ENCODE peak calls at places on chromosomes 4 and X, in four cellular contexts. D, L, G and B are unnamed samples.

GRCh38 chr4:133565379-133565778 is 416.3 kb downstream of the PCDH10 start:
- DNase-seq in D (no peak), L (no peak), G (no peak), B (no peak)

GRCh38 chr4:138639018-138639876 is 376.3 kb upstream of the NOCT start:
- DNase-seq in D (no peak), L (no peak), G (no peak), B (no peak)

GRCh38 chrX:139882299-139882698 is 50.6 kb downstream of the ATP11C start:
- DNase-seq in D (no peak), L (no peak), G (no peak), B (no peak)

GRCh38 chr4:159608434-159608833 is 505.6 kb downstream of the RAPGEF2 start:
- DNase-seq in D (no peak), L (no peak), G (no peak), B (no peak)

GRCh38 chr4:152099061-152099425 is 338.2 kb upstream of the GATB start:
- DNase-seq in D (no peak), L (no peak), G (no peak), B (no peak)

GRCh38 chr4:57605374-57605773 is 495.2 kb upstream of the IGFBP7 start:
- DNase-seq in D (no peak), L (no peak), G (no peak), B (no peak)

GRCh38 chrX:28205905-28206304 is 224.7 kb upstream of the DCAF8L1 start:
- DNase-seq in D (no peak), L (no peak), G (no peak), B (no peak)

GRCh38 chr4:15202481-15202880 is 200.2 kb downstream of the CPEB2 start:
- DNase-seq in D (no peak), L (no peak), G (no peak), B (no peak)

GRCh38 chrX:139691843-139692505 is 16.0 kb downstream of the MCF2 start:
- DNase-seq in D (no peak), L (no peak), G (no peak), B (peak; percentile 24)

GRCh38 chrX:48083212-48083611 is 11.8 kb upstream of the ZNF630 start:
- DNase-seq in D (peak; percentile 59), L (no peak), G (peak; percentile 6), B (peak; percentile 41)

GRCh38 chr4:109113511-109113910 is 188.9 kb downstream of the COL25A1 start:
- DNase-seq in D (no peak), L (no peak), G (no peak), B (no peak)

GRCh38 chr4:78661086-78661690 is 109.6 kb downstream of the ANXA3 start:
- DNase-seq in D (no peak), L (no peak), G (no peak), B (no peak)

GRCh38 chr4:168633474-168633873 is 136.6 kb downstream of the PALLD start:
- DNase-seq in D (no peak), L (no peak), G (no peak), B (no peak)

GRCh38 chr4:168636040-168636439 is 139.2 kb downstream of the PALLD start:
- DNase-seq in D (no peak), L (no peak), G (no peak), B (no peak)

GRCh38 chr4:168634276-168634802 is 137.5 kb downstream of the PALLD start:
- DNase-seq in D (no peak), L (no peak), G (no peak), B (no peak)

GRCh38 chr4:168637872-168638756 is 141.3 kb downstream of the PALLD start:
- DNase-seq in D (no peak), L (no peak), G (no peak), B (no peak)

DNA sequence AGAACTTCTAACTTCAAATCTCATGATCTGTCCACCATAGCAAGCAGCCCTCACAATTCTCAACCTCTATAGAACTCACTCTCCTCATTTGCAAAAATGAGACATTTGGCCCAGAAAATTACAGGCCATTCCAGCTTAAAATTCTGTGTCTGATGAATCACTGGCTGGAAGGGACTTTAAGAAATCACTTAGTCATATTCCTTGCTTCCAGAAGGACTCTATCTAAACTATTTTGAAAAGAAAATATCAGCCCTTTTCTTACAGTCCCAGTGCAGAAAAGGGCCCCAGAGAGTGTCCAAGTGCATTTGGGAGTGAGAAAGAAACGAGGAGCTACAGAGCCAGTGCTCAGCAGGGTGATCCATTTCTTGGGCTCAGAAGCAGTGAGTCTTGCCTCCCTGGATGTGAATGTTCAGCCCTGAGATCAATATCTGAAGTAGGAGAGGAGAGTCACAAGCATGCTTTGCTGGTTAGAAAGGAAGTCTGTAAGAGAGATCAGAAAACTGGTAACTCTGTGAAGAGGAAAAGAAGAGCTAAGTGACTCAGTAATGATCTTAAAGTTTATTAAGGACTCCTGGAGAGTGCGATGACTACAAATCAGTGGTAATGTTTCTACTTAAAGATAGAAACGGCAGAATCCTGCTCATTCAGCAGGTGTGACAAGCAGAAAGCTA is 139.8 kb downstream of the PALLD start:
- DNase-seq in D (no peak), L (no peak), G (no peak), B (no peak)
- TF ChIP-seq NR2C2 in D (no peak), L (no peak), G (no peak), B (no peak)

DNA sequence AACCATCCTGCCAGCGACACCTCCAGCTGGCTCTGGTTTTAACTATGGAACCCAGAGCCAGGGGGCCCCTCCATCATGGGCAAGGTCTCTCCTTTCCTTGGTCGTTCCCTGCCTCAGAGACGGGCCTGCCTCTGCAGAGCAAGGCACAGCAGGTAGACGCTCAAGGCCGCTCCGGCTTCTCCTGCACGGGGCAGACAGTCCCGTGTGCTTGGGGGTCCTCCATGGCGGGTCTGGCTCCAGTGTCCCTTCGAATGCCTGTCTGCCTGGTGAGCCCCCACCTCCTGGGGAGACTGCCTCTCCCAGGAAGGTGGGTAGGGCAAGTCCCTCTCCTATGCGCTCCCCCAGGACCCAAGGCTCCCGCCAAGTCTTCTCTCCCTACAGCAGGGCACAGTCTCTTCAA is 71.5 kb downstream of the ACOX3 start:
- DNase-seq in D (no peak), L (no peak), G (no peak), B (no peak)
- TF ChIP-seq CBFB in D (no peak), L (no peak), G (no peak), B (no peak)

DNA sequence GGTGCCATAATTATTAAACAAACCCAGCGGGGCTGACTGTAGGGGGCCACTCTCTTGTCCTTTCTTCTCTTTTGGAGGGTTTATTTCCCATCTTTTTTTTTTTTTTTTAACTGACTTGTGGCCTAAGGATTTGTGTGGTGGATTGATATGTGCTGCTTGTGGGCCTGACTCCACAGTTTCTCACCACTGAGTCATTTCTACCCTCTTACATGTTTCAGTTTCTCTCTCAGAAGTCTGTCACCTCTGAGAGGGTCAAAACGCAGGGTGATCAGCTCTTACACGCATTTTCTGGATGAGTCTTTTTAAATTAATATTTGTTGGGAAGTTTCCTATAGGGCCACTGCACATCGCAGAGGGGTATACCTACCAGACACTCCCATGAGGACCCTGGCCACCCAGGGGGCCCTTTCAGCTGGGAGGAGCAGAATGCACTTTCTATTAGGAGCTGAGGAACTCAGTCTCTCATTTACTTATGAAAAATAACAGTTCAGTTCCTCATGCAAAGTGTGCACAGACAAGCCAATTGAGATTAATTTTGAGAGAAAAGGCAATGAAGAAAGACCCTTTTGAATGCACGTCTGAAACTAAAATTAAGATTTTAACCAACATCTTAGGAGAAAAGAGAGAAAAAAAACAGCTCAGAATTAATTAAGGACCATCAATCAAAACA is 407.9 kb downstream of the TECRL start:
- DNase-seq in D (no peak), L (peak; percentile 12), G (no peak), B (no peak)
- TF ChIP-seq NR2C2 in D (no peak), L (no peak), G (no peak), B (no peak)

DNA sequence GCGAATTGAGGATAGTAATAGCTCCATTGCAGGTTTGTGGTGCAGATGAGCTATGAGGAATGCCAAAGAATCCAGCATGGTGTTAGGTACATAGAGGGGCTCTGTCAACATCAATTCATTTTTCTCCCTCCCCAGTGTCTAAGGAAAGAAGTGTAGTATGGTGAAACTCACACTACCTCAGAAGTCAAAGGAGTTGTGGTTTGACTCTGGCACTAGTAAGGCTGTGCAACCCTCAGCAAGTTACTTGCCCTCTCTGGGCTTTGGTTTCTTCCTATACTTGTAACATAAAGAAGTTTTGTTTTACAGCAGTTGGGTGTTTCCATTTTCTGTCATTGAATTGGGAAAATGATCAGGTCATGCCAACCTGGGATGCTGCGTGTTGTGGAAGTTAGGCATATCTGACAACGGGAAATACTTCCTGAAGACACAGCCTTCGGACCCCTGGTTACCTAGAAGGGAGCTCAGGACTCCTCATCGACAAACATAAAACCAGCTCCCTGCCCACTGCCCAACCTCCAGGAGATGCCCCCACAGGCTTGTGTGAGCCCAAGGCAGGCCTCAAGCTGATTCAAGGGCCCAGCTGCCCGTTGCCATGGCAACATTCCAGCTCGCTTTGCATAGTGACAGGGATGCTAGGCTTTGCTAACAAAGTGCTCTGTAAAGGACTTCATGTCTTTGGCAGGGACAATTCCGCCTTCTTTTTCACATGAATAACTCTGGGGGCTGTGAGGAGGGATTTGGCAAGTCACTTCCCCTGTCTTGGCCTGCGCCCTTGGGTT is 71.3 kb downstream of the RTL5 start:
- DNase-seq in D (no peak), L (no peak), G (no peak), B (peak; percentile 50)
- TF ChIP-seq CBFB in D (no peak), L (no peak), G (no peak), B (no peak)

GRCh38 chr4:185020293-185020808 is 2.1 kb downstream of the HELT start:
- DNase-seq in D (no peak), L (no peak), G (no peak), B (peak; percentile 74)

GRCh38 chr4:185019451-185020292 is 1.4 kb downstream of the HELT start:
- DNase-seq in D (no peak), L (no peak), G (no peak), B (peak; percentile 59)

GRCh38 chr4:185023471-185023870 is 5.2 kb downstream of the HELT start:
- DNase-seq in D (no peak), L (no peak), G (no peak), B (no peak)

GRCh38 chr4:185018834-185019450 is 652 bp downstream of the HELT start:
- DNase-seq in D (no peak), L (no peak), G (no peak), B (peak; percentile 49)

DNA sequence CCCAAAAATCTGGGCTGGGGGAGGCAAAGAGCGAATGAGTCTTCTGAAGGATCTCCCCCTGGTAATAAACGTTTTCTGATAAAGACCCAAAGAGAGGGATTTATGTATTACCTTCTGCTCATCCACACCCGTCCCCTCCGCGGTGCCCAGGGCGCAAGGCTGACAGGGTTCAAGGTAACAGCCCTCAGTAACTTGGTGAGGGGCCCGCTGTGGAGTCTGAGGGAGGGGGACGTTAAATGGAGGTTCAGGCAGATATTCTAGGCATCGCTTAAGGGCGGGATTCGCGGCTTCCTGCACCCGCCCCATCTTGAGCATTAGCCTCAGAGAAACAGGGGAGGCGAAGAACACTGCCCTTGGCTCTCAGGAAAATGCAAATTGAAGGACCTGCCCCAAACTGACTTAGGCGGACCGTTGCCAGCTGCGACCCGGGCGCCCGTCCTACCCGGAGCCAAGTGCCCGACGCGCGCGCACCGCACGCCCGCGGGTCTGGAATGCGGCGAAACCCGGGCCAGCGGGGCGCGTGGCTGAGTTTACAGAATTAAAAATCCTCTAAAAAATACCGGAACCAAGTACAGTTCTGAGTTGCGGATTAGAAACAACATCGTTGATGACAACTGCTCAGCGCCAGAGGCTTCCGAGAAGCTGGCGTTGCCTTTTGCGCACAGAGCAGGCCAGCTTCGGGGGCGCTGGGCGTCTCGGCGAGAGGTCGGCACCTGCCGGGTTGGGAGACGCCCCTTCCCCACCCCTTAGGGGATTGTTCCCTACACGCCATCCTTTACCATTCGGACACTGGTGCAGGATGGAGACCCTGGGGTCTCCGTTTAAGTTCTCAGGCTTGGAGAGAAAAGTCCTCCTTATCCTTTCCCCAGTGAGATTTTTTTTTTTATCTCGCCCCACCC is 2.8 kb downstream of the HELT start:
- DNase-seq in D (no peak), L (no peak), G (no peak), B (peak; percentile 38)
- TF ChIP-seq NR2C2 in D (no peak), L (no peak), G (no peak), B (no peak)